ENCODE peak calls at places on chromosome 4, in six cellular contexts. B, C, D, J, W and P are unnamed samples.
A peak's percentile ranks its signal among the peaks of the same experiment; 100 is the strongest.

GRCh38 chr4:15878011-15878410 is 60.5 kb downstream of the FGFBP1 start:
- DNase-seq in W (no peak), C (no peak), J (no peak), D (no peak), B (no peak), P (no peak)

GRCh38 chr4:6504900-6505496 is 32.6 kb upstream of the PPP2R2C start:
- DNase-seq in W (no peak), C (no peak), B (no peak), J (no peak), D (no peak), P (no peak)

GRCh38 chr4:141246683-141247429 is 26.2 kb downstream of the ZNF330 start:
- DNase-seq in J (no peak), D (no peak), C (no peak), W (no peak), B (peak; percentile 23), P (no peak)

GRCh38 chr4:95267081-95267480 is 281.7 kb downstream of the UNC5C start:
- DNase-seq in J (no peak), D (no peak), W (no peak), C (no peak), B (no peak), P (no peak)

GRCh38 chr4:8351931-8352367 is 82.4 kb downstream of the HTRA3 start:
- DNase-seq in B (no peak), D (no peak), C (peak; percentile 21), J (no peak), W (no peak), P (no peak)

GRCh38 chr4:128275351-128275750 is 12.3 kb downstream of the PGRMC2 start:
- DNase-seq in W (no peak), D (no peak), C (no peak), J (no peak), B (no peak), P (no peak)

GRCh38 chr4:52051615-52052474 is 741 bp downstream of the SPATA18 start:
- DNase-seq in C (peak; percentile 74), D (peak; percentile 32), W (no peak), J (peak; percentile 87), B (no peak), P (peak; percentile 34)

GRCh38 chr4:86302242-86302641 is 57.6 kb downstream of the MAPK10 start:
- DNase-seq in C (peak; percentile 3), W (no peak), D (no peak), B (no peak), J (no peak), P (no peak)

GRCh38 chr4:2424581-2424980 is 5.8 kb downstream of the CFAP99 start:
- DNase-seq in D (no peak), C (no peak), W (no peak), B (no peak), J (no peak), P (no peak)

GRCh38 chr4:3250956-3251690 is 2.2 kb downstream of the MSANTD1 start:
- DNase-seq in J (no peak), C (no peak), B (no peak), D (no peak), W (no peak), P (no peak)

GRCh38 chr4:152696764-152697250 is 17.0 kb upstream of the TMEM154 start:
- DNase-seq in D (peak; percentile 55), W (peak; percentile 98), C (peak; percentile 63), J (no peak), B (no peak), P (peak; percentile 51)

GRCh38 chr4:10086506-10087120 is 30.0 kb downstream of the WDR1 start:
- DNase-seq in W (no peak), J (no peak), C (no peak), B (no peak), D (no peak), P (no peak)

GRCh38 chr4:90030953-90031352 is 96.2 kb upstream of the CCSER1 start:
- DNase-seq in C (no peak), J (no peak), W (no peak), D (no peak), B (no peak), P (no peak)

GRCh38 chr4:17058506-17058905 is 160.1 kb upstream of the LDB2 start:
- DNase-seq in W (no peak), C (no peak), D (no peak), J (no peak), B (no peak), P (no peak)
- TF ChIP-seq TAF1 in W (no peak), C (no peak), D (no peak), J (no peak), B (no peak), P (no peak)

DNA sequence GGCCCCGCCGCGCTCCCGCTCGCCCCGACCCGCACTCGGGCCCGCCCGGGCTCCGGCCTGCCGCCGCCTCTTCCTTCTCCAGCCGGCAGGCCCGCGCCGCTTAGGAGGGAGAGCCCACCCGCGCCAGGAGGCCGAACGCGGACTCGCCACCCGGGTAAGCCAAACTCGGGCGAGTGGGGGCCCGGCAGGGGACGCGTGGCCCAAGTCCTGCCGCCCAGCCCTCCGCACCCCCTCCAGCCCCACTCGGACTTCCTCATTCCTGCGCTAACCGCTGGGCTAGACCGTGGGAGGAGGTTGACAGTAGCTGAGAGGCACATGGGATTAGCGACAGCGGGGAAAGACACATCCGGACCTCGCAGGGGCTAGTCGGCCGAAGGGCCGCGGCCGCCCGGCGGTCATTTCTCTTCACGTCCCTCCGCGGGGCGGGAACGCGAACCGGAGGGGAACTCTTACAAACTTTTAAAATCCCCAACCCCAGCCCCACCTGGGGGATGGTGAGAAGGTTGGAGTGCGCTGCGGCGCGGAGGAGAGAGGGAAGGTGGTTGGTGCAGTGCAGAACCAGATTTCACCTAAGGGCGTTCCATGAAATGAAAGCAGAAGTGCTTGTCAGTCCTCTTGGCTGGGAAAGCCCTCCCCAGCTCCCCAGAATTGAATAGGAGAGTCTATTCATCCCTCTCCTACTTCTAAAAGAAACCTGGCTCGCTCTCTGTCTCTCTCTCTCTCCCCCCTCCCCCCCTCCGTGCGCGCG is 650 bp downstream of the NFKB1 start:
- DNase-seq in J (no peak), C (peak; percentile 73), D (peak; percentile 25), B (peak; percentile 65), W (peak; percentile 54), P (peak; percentile 32)
- TF ChIP-seq POLR2AphosphoS5 in J (no peak), C (peak; percentile 45), D (peak; percentile 16), B (peak; percentile 77), W (peak; percentile 87), P (peak; percentile 20)

DNA sequence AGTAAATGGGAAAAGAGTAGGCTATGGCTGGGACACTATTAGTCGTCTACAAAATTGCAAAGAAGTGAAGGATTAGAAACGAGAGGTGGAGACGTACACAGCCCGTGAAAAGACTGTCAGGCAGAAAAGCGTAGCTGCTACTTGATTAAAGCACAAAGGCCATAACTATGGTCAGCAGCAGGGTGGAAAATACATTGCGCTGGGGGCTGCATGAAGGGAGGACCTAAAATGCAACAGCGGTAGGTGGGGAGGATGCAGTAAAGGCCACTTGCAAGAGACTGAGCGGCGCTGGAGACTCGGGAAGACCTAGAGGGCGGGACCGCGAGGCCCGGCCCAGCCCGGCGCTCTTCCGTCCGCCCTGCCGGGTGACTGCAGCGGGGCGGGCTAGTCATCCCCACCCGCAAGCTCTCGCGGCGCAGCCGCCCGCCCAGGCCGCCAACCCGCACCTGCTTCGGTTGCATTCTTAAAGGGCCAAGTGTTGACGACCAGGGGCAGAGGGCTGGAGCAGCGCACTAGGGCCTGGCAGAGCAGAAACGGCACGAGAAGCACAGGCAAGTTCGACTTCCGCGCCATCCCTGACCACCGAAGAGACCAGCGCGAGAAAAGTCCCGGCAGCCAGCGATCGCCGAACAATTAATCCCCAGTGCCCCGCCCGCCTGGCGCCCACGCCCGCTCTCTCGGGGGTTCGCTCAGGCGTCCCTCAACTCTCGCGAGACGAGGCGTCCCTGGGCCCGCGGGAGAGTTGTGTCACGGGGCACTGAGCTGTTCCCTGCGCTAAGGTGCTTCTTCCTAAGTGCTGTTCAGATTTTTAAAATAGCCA is at the start of gene AGA:
- DNase-seq in J (peak; percentile 90), W (peak; percentile 74), B (peak; percentile 93), C (peak; percentile 87), D (peak; percentile 79), P (peak; percentile 74)
- TF ChIP-seq POLR2A in J (peak; percentile 99), W (peak; percentile 97), B (peak; percentile 95), C (peak; percentile 90), D (peak; percentile 96), P (peak; percentile 98)

GRCh38 chr4:147689062-147689461 is 5.1 kb upstream of the PRMT9 start:
- DNase-seq in J (no peak), D (no peak), C (no peak), B (no peak), W (no peak), P (no peak)

GRCh38 chr4:147696866-147697265 is 12.9 kb upstream of the PRMT9 start:
- DNase-seq in B (no peak), W (no peak), J (no peak), C (no peak), D (no peak), P (no peak)

GRCh38 chr4:147691820-147692219 is 7.9 kb upstream of the PRMT9 start:
- DNase-seq in C (no peak), J (no peak), D (no peak), B (no peak), W (no peak), P (no peak)

GRCh38 chr4:147693202-147693601 is 9.2 kb upstream of the PRMT9 start:
- DNase-seq in C (no peak), D (no peak), J (no peak), W (no peak), B (no peak), P (no peak)
- TF ChIP-seq TAF1 in C (no peak), D (no peak), J (no peak), W (no peak), B (no peak), P (no peak)

GRCh38 chr4:153728660-153729059 is 31.2 kb downstream of the RNF175 start:
- DNase-seq in C (no peak), D (no peak), B (no peak), J (no peak), W (no peak), P (no peak)

GRCh38 chr4:153728151-153728550 is 31.7 kb downstream of the RNF175 start:
- DNase-seq in C (no peak), J (no peak), D (no peak), W (no peak), B (no peak), P (no peak)

GRCh38 chr4:153729901-153730300 is 29.9 kb downstream of the RNF175 start:
- DNase-seq in J (no peak), C (no peak), W (no peak), D (no peak), B (no peak), P (no peak)

GRCh38 chr4:153733751-153734448 is 25.9 kb downstream of the RNF175 start:
- DNase-seq in D (no peak), B (no peak), C (no peak), J (no peak), W (no peak), P (no peak)

DNA sequence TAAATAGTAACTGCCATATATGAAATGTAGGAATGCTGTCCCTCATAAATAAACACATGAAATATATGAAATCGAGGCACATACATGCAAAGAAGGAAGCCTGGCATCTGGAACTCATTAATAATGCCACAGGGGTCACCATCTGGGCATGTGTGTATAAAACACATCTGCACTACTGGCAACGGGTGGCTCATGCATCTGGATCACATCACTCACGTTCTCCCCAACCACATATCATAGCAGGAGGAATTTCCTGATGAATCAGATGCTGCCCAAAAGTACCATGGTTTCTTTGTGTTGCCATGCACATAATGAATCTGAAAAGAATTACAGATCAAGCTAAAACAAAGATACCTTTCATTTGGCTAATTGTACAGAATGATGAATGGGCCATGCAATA is 28.6 kb downstream of the RNF175 start:
- DNase-seq in J (no peak), D (no peak), W (no peak), C (no peak), B (no peak), P (no peak)
- TF ChIP-seq POLR2AphosphoS5 in J (no peak), D (no peak), W (no peak), C (no peak), B (no peak), P (no peak)